ENCODE peak calls at places on chromosomes 6 and 20, in seven cellular contexts. N, O, F, R, H, M and Z are unnamed samples.
A peak's percentile ranks its signal among the peaks of the same experiment; 100 is the strongest.

GRCh38 chr6:43523282-43523681 is 6.4 kb downstream of the POLR1C start:
- DNase-seq in F (no peak), O (no peak), N (no peak), H (no peak), M (no peak), R (no peak), Z (no peak)

GRCh38 chr20:58481541-58482021 is 33.6 kb downstream of the APCDD1L start:
- DNase-seq in F (no peak), R (no peak), N (no peak), O (peak; percentile 54), H (peak; percentile 39), M (no peak), Z (peak; percentile 70)

GRCh38 chr20:63552481-63553249 is 1.3 kb upstream of the FNDC11 start:
- DNase-seq in R (no peak), O (no peak), H (peak; percentile 79), N (no peak), F (no peak), M (no peak), Z (no peak)

GRCh38 chr6:37514377-37514776 is 14.7 kb upstream of the CCDC167 start:
- DNase-seq in F (no peak), O (no peak), M (no peak), H (no peak), N (no peak), R (no peak), Z (no peak)

GRCh38 chr20:63315240-63315981 is 22.4 kb downstream of the COL20A1 start:
- DNase-seq in O (no peak), H (no peak), F (peak; percentile 40), N (no peak), M (peak; percentile 65), R (peak; percentile 11), Z (peak; percentile 11)

GRCh38 chr20:41304413-41305079 is 13.0 kb downstream of the ZHX3 start:
- DNase-seq in H (no peak), N (no peak), M (no peak), R (no peak), O (no peak), F (no peak), Z (no peak)

GRCh38 chr6:166570929-166571699 is 15.4 kb downstream of the RAMACL start:
- DNase-seq in F (no peak), R (no peak), H (no peak), M (no peak), N (no peak), O (no peak), Z (no peak)

GRCh38 chr20:3712279-3712873 is at the start of gene SIGLEC1:
- DNase-seq in R (peak; percentile 74), N (peak; percentile 46), F (no peak), O (peak; percentile 69), H (no peak), M (peak; percentile 75), Z (peak; percentile 79)

GRCh38 chr6:2980465-2980855 is 9.1 kb upstream of the SERPINB6 start:
- DNase-seq in O (no peak), F (no peak), M (no peak), N (no peak), R (no peak), H (no peak), Z (no peak)

GRCh38 chr6:161696828-161697227 is 423.0 kb upstream of the AGPAT4 start:
- DNase-seq in M (no peak), H (no peak), N (no peak), O (no peak), F (no peak), R (no peak), Z (no peak)

GRCh38 chr6:170110201-170111140 is 180.4 kb downstream of the DLL1 start:
- DNase-seq in M (peak; percentile 71), N (no peak), O (no peak), F (no peak), H (no peak), R (peak; percentile 11), Z (peak; percentile 38)

GRCh38 chr6:108584323-108584722 is 23.6 kb downstream of the FOXO3 start:
- DNase-seq in O (no peak), H (no peak), F (no peak), M (no peak), N (no peak), R (no peak), Z (no peak)

GRCh38 chr20:47502271-47502730 is 614 bp downstream of the NCOA3 start:
- DNase-seq in N (no peak), M (peak; percentile 78), O (no peak), R (no peak), H (no peak), F (peak; percentile 59), Z (peak; percentile 17)

GRCh38 chr20:63497138-63497945 is 1.5 kb downstream of the EEF1A2 start:
- DNase-seq in H (no peak), R (no peak), N (no peak), F (no peak), M (peak; percentile 73), O (no peak), Z (peak; percentile 55)

GRCh38 chr6:150848400-150848799 is 17.1 kb upstream of the MTHFD1L start:
- DNase-seq in H (no peak), O (no peak), F (no peak), M (no peak), R (no peak), N (no peak), Z (no peak)

GRCh38 chr6:150841697-150842096 is 23.8 kb upstream of the MTHFD1L start:
- DNase-seq in R (no peak), F (no peak), O (no peak), M (no peak), N (no peak), H (no peak), Z (no peak)

GRCh38 chr6:150841189-150841588 is 24.3 kb upstream of the MTHFD1L start:
- DNase-seq in M (no peak), N (no peak), R (no peak), H (no peak), O (no peak), F (no peak), Z (no peak)

GRCh38 chr6:150846641-150847040 is 18.9 kb upstream of the MTHFD1L start:
- DNase-seq in M (no peak), O (no peak), F (no peak), R (no peak), H (no peak), N (no peak), Z (no peak)

GRCh38 chr6:150844371-150844770 is 21.1 kb upstream of the MTHFD1L start:
- DNase-seq in O (no peak), H (no peak), M (no peak), F (no peak), N (no peak), R (no peak), Z (no peak)
- H3K4me3 ChIP-seq in O (no peak overlapping the region), H (no peak overlapping the region), M (no peak overlapping the region), F (no peak overlapping the region), N (no peak overlapping the region), R (no peak overlapping the region), Z (no peak overlapping the region)

GRCh38 chr6:111846511-111847409 is 26.5 kb downstream of the FYN start:
- DNase-seq in R (no peak), H (peak; percentile 71), O (no peak), M (no peak), N (no peak), F (no peak), Z (no peak)

GRCh38 chr6:111846061-111846460 is 27.2 kb downstream of the FYN start:
- DNase-seq in O (no peak), F (no peak), R (no peak), M (no peak), H (no peak), N (no peak), Z (no peak)

GRCh38 chr6:111850288-111850937 is 22.8 kb downstream of the FYN start:
- DNase-seq in R (no peak), H (peak; percentile 25), O (no peak), F (no peak), M (no peak), N (no peak), Z (no peak)

GRCh38 chr6:111849298-111849697 is 24.0 kb downstream of the FYN start:
- DNase-seq in O (no peak), N (no peak), F (no peak), R (no peak), H (no peak), M (no peak), Z (no peak)

DNA sequence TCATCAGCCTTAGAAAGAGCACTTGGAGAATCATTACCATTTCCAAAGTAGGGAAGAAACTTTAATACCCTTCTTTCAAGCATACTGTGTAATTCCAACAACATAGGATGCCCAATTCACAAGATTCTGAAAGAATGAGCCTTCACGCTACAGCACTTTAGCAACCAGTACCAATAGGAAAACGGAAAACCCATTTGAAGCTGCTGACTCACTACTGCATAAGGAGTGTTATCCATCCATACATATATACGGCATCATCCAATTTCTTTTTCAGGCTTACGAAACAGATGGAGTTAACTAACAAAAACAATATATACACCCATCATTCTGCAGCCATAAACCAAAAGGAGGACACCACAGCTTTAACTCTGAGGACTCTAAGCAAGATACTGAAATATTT is 25.0 kb downstream of the FYN start:
- DNase-seq in O (no peak), N (no peak), M (no peak), R (no peak), F (no peak), H (no peak), Z (no peak)
- H3K4me1 ChIP-seq in O (peaks cover 25% of the 10 kb centered on the region), N (no peaks in the 10 kb centered on the region), M (no peaks in the 10 kb centered on the region), R (no peaks in the 10 kb centered on the region), F (peaks cover 5% of the 10 kb centered on the region), H (peaks cover 98% of the 10 kb centered on the region), Z (no peaks in the 10 kb centered on the region)

GRCh38 chr20:62164879-62165761 is 17.7 kb upstream of the MTG2 start:
- DNase-seq in O (no peak), N (no peak), F (peak; percentile 16), R (no peak), M (no peak), H (no peak), Z (peak; percentile 36)
- H3K4me3 ChIP-seq in O (no peak overlapping the region), N (no peak overlapping the region), F (no peak overlapping the region), R (no peak overlapping the region), M (no peak overlapping the region), H (no peak overlapping the region), Z (no peak overlapping the region)

DNA sequence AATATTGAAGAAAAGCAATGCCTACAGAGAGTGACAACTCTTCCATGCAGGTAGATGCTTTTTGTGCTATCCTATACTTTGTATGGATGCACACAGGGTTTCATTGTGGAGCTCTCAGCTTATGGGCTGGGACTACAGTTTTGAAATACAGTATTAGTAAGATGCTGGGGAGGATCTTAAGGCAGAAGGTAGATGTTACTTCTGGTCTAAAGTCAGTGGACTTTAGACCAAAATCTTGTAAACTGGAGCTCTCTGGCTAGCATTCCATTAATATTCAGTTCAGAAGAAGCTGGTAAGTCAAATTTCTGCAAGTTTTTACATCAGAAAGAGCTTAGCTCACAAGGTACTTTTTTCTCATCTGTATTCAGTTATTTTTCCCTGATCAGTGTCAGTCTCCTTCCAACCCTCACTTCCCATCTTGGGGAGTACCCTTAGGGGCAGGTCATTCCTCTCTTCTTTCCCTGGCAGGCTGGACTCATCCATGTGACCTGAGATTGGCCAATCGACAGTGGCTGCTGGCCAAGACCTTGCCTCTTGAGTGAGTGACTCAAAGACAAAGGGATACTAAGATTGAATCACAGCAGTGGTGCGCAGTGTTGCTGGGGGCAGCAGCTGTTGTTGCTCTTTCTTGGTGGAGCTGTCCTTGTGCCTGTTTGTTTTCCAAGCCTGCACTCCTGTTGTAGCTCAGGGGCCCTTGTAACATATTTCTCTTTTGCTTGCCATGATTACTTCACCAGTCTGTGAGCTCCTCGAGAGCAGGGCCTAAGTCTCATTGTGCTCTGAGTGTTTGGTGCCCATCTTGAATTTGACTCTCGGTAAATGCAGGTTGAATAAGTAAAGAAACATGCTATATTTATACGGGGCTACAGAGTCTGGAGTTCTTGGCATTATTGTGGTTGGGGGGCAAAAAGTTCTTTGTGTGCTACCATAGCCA is 2.8 kb upstream of the PHF20 start:
- DNase-seq in M (peak; percentile 97), R (peak; percentile 99), O (peak; percentile 96), H (no peak), F (peak; percentile 91), N (peak; percentile 93), Z (peak; percentile 99)
- H3K4me1 ChIP-seq in M (peaks cover 18% of the 10 kb centered on the region), R (peaks cover 46% of the 10 kb centered on the region), O (peaks cover 4% of the 10 kb centered on the region), H (peaks cover 84% of the 10 kb centered on the region), F (peaks cover 27% of the 10 kb centered on the region), N (peaks cover 30% of the 10 kb centered on the region), Z (peaks cover 39% of the 10 kb centered on the region)